ENCODE peak calls at places on chromosomes 2 and 18, in six cellular contexts. J, E, K, P, G and R are unnamed samples.

GRCh38 chr18:63439334-63439733 is 17.1 kb upstream of the VPS4B start:
- DNase-seq in K (peak), E (no peak), J (peak), P (no peak), G (no peak), R (peak)

GRCh38 chr2:31384771-31385276 is 29.7 kb downstream of the XDH start:
- DNase-seq in E (no peak), K (peak), P (peak), J (no peak), G (peak), R (no peak)

GRCh38 chr2:120539937-120540718 is 194.2 kb downstream of the INHBB start:
- DNase-seq in E (peak), J (no peak), K (no peak), P (peak), G (peak), R (no peak)

GRCh38 chr18:43481069-43481468 is 203.8 kb upstream of the SYT4 start:
- DNase-seq in J (no peak), K (no peak), E (no peak), P (no peak), G (no peak), R (no peak)

GRCh38 chr2:237453671-237454070 is 33.4 kb upstream of the MLPH start:
- DNase-seq in J (no peak), E (no peak), K (no peak), P (no peak), G (no peak), R (no peak)

GRCh38 chr2:215417400-215417951 is 18.4 kb downstream of the FN1 start:
- DNase-seq in J (no peak), E (no peak), G (no peak), P (no peak), K (no peak), R (no peak)

GRCh38 chr2:78077637-78078036 is 555.5 kb upstream of the LRRTM4 start:
- DNase-seq in K (no peak), E (no peak), G (no peak), J (no peak), P (no peak), R (no peak)

GRCh38 chr2:229447227-229447626 is 176.1 kb upstream of the PID1 start:
- DNase-seq in G (no peak), P (no peak), K (no peak), E (no peak), J (no peak), R (no peak)

GRCh38 chr2:207530160-207531023 is 630 bp downstream of the CREB1 start:
- DNase-seq in K (peak), E (peak), J (peak), G (no peak), P (no peak), R (peak)

GRCh38 chr2:240935101-240935876 is 29.2 kb downstream of the CROCC2 start:
- DNase-seq in E (no peak), P (no peak), K (no peak), G (no peak), J (peak), R (no peak)

GRCh38 chr2:145190031-145190703 is 670.2 kb upstream of the ZEB2 start:
- DNase-seq in G (no peak), J (no peak), E (no peak), K (no peak), P (no peak), R (no peak)

GRCh38 chr2:149037851-149038250 is 648 bp upstream of the LYPD6B start:
- DNase-seq in J (no peak), E (no peak), G (no peak), P (no peak), K (no peak), R (no peak)

GRCh38 chr2:119827866-119828507 is 68.3 kb downstream of the PTPN4 start:
- DNase-seq in K (no peak), P (no peak), E (no peak), J (no peak), G (no peak), R (no peak)

GRCh38 chr18:51169731-51170130 is 27.8 kb downstream of the MEX3C start:
- DNase-seq in J (no peak), P (no peak), E (no peak), K (no peak), G (no peak), R (no peak)